ENCODE peak calls at places on chromosomes 3 and 15, in seven cellular contexts. P is heart right ventricle, X is AG04449, Z is tibial artery, B is nephron progenitor cell, K is tibial nerve, I is Peyer's patch. A is an unnamed sample.

GRCh38 chr3:147937341-147937740 is 528.2 kb downstream of the ZIC1 start:
- DNase-seq in P (no peak), X (peak), Z (no peak), B (no peak), K (no peak), I (no peak), A (no peak)

GRCh38 chr3:46299608-46300460 is 54.1 kb upstream of the CCR2 start:
- DNase-seq in P (no peak), X (no peak), Z (no peak), B (no peak), K (no peak), I (peak), A (no peak)

GRCh38 chr3:111610189-111610588 is 15.0 kb upstream of the ZBED2 start:
- DNase-seq in P (no peak), X (no peak), Z (no peak), B (no peak), K (no peak), I (no peak), A (no peak)

GRCh38 chr3:69092030-69092513 is 7.3 kb downstream of the ARL6IP5 start:
- DNase-seq in P (no peak), X (no peak), Z (no peak), B (no peak), K (no peak), I (no peak), A (no peak)

GRCh38 chr15:78740904-78741274 is 70.4 kb downstream of the ADAMTS7 start:
- DNase-seq in P (no peak), X (no peak), Z (no peak), B (no peak), K (no peak), I (no peak), A (peak)

GRCh38 chr3:194313642-194314430 is 37.3 kb downstream of the CPN2 start:
- DNase-seq in P (peak), X (no peak), Z (peak), B (no peak), K (peak), I (no peak), A (no peak)

GRCh38 chr3:28326458-28326926 is 22.0 kb upstream of the ZCWPW2 start:
- DNase-seq in P (no peak), X (no peak), Z (no peak), B (no peak), K (no peak), I (peak), A (no peak)

GRCh38 chr15:62619526-62619925 is 423.0 kb upstream of the TPM1 start:
- DNase-seq in P (no peak), X (no peak), Z (no peak), B (no peak), K (no peak), I (no peak), A (no peak)

GRCh38 chr3:186109897-186110803 is 1.3 kb upstream of the ETV5 start:
- DNase-seq in P (peak), X (no peak), Z (peak), B (peak), K (no peak), I (no peak), A (no peak)

GRCh38 chr3:99114565-99115291 is 213.2 kb upstream of the DCBLD2 start:
- DNase-seq in P (no peak), X (no peak), Z (no peak), B (peak), K (no peak), I (no peak), A (peak)

GRCh38 chr15:41562784-41563198 is 3.8 kb downstream of the TYRO3 start:
- DNase-seq in P (no peak), X (no peak), Z (no peak), B (no peak), K (no peak), I (no peak), A (no peak)

GRCh38 chr15:71455107-71455506 is 339.8 kb downstream of the THSD4 start:
- DNase-seq in P (no peak), X (no peak), Z (no peak), B (no peak), K (no peak), I (no peak), A (no peak)

GRCh38 chr3:41683666-41684350 is 278.1 kb downstream of the ULK4 start:
- DNase-seq in P (no peak), X (peak), Z (no peak), B (no peak), K (no peak), I (peak), A (no peak)

GRCh38 chr3:4550957-4551754 is 58.0 kb downstream of the ITPR1 start:
- DNase-seq in P (peak), X (no peak), Z (no peak), B (no peak), K (no peak), I (no peak), A (no peak)

GRCh38 chr15:67807141-67807540 is 18.2 kb upstream of the SKOR1 start:
- DNase-seq in P (no peak), X (no peak), Z (no peak), B (no peak), K (no peak), I (peak), A (no peak)

DNA sequence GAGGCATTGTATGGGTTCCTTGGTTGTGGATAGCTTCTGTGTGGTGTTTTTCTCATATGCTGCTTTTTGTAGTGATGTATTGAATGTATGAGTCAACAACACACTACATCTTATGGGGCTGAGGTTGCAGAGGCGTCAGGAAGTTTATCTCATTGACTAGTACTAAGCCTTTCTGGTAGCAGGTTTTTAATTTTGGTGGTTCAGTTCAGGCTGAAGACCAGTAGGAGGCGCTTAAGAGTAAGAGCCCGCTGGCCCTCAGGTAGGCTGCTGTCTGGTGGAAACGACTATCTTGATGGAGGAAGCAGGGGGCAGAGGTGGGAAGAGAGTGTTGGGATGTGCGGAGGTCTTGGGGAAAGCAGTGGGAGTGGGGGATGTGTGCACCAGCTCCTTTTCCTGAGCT is 62.4 kb downstream of the RTP4 start:
- DNase-seq in P (no peak), X (no peak), Z (no peak), B (no peak), K (no peak), I (no peak), A (no peak)
- TF ChIP-seq CTCF in P (no peak), X (no peak), Z (no peak), B (no peak), K (no peak), I (no peak), A (no peak)

GRCh38 chr15:81163961-81164800 is 30.1 kb downstream of the CFAP161 start:
- DNase-seq in P (no peak), X (peak), Z (no peak), B (no peak), K (no peak), I (no peak), A (no peak)
- TF ChIP-seq CTCF in P (no peak), X (peak), Z (no peak), B (no peak), K (no peak), I (no peak), A (no peak)

GRCh38 chr3:63364909-63365308 is 86.8 kb downstream of the SYNPR start:
- DNase-seq in P (no peak), X (no peak), Z (no peak), B (peak), K (no peak), I (no peak), A (no peak)
- TF ChIP-seq CTCF in P (no peak), X (no peak), Z (no peak), B (peak), K (no peak), I (peak), A (no peak)

DNA sequence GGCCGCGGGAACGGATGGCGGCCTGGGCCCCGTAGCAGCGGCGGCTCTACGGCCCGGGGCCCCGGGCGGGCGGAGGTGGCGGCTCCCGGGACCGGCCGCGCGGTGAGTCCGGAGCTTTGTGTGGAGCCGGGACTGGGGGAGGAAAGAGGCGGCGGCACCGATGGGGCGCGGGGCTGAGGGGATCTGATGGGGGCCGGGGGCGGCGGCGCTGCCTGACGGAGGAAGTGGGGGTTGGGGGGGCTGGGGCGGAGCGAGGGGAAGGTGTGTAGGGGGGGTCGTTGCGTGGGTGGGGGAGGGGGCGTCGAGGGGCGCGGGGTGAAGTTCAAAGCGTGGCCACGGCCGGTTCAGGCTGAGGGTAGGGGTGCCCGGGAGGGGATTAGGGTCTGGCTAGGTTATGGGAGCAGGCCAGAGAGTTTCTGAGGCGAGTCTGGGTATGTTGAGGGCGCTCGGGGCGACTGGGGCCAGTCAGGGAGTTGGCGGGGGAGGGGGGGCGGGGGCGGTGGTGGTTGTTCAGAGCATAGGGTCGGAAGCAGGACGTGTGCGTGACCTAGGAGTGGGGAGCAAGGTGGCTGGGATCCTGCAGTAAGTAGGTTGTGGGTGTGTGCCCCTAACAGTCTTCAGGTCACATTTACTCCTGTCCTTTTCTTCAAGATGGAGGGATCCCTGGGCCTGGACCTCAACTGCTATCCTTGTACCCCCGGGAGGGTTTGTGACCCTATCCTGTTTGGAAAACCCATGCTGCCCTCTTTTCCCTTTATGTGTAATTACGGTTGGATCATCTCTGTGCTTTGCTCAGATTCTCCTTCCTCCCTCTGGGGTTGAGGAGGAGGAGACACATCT is 579 bp downstream of the ZNF609 start:
- DNase-seq in P (peak), X (peak), Z (peak), B (no peak), K (no peak), I (peak), A (no peak)
- TF ChIP-seq CTCF in P (no peak), X (peak), Z (no peak), B (no peak), K (peak), I (peak), A (no peak)

DNA sequence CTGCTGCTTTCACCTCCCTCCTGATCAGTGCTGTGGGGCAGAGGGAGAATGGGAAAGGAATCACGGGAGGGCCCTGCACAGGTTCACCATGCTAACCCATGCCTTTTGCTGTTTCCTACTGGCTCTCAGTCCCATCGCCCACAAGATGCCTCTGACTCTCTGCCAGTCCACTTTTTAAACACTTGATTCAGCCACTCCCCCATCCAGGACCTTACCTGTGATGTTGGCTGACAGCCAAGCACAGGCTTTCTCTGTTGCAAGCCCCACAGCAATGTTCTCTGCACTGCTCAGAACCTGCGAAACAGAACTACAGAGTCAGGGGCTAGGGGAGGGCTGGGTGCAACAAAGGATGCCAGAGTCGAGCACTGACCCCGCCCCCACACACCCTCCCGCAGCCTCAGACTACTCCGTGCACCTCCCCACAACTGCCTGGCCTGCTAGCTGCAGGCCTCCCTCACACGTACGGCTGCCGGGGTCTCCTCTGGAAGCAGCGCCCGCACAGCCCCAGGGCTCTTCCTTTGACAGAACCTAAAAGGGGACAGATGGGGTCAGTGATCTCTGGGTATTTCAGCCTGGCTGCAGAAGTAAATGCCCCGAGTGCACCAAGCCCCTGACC is 9.1 kb downstream of the CDAN1 start:
- DNase-seq in P (no peak), X (no peak), Z (no peak), B (no peak), K (no peak), I (no peak), A (peak)
- TF ChIP-seq CTCF in P (no peak), X (no peak), Z (no peak), B (no peak), K (no peak), I (no peak), A (no peak)

A was measured in osteocyte.